ENCODE peak calls at places on chromosomes 4 and X, in seven cellular contexts. One of them, this sample, is unnamed.

GRCh38 chr4:142473218-142473959 is 372.7 kb downstream of the INPP4B start:
- DNase-seq in amniotic stem cell: no peak
- DNase-seq in NCI-H2029 treated with DMSO at 0.1 percent for 48 hours: peak
- DNase-seq in germinal center: no peak
- DNase-seq in T-helper 2 cell: no peak
- DNase-seq in hippocampal formation: no peak
- DNase-seq in MM.1S: no peak
- DNase-seq in this sample: no peak

GRCh38 chr4:57094482-57095223 is 15.5 kb downstream of the IGFBP7 start:
- DNase-seq in amniotic stem cell: peak
- DNase-seq in NCI-H2029 treated with DMSO at 0.1 percent for 48 hours: no peak
- DNase-seq in germinal center: no peak
- DNase-seq in T-helper 2 cell: no peak
- DNase-seq in hippocampal formation: no peak
- DNase-seq in MM.1S: no peak
- DNase-seq in this sample: no peak

GRCh38 chrX:46687619-46688018 is 71.3 kb downstream of the SLC9A7 start:
- DNase-seq in amniotic stem cell: no peak
- DNase-seq in NCI-H2029 treated with DMSO at 0.1 percent for 48 hours: no peak
- DNase-seq in germinal center: no peak
- DNase-seq in T-helper 2 cell: no peak
- DNase-seq in hippocampal formation: no peak
- DNase-seq in MM.1S: no peak
- DNase-seq in this sample: no peak

GRCh38 chrX:76029385-76029784 is 143.5 kb upstream of the PBDC1 start:
- DNase-seq in amniotic stem cell: no peak
- DNase-seq in NCI-H2029 treated with DMSO at 0.1 percent for 48 hours: no peak
- DNase-seq in germinal center: no peak
- DNase-seq in T-helper 2 cell: no peak
- DNase-seq in hippocampal formation: no peak
- DNase-seq in MM.1S: no peak
- DNase-seq in this sample: peak

GRCh38 chrX:102832661-102833060 is 104.4 kb upstream of the RAB40AL start:
- DNase-seq in amniotic stem cell: peak
- DNase-seq in NCI-H2029 treated with DMSO at 0.1 percent for 48 hours: no peak
- DNase-seq in germinal center: no peak
- DNase-seq in T-helper 2 cell: no peak
- DNase-seq in hippocampal formation: no peak
- DNase-seq in MM.1S: no peak
- DNase-seq in this sample: peak

GRCh38 chrX:80246273-80246672 is 174.0 kb upstream of the TENT5D start:
- DNase-seq in amniotic stem cell: no peak
- DNase-seq in NCI-H2029 treated with DMSO at 0.1 percent for 48 hours: no peak
- DNase-seq in germinal center: no peak
- DNase-seq in T-helper 2 cell: no peak
- DNase-seq in hippocampal formation: no peak
- DNase-seq in MM.1S: no peak
- DNase-seq in this sample: no peak

GRCh38 chr4:133389029-133389428 is 239.9 kb downstream of the PCDH10 start:
- DNase-seq in amniotic stem cell: no peak
- DNase-seq in NCI-H2029 treated with DMSO at 0.1 percent for 48 hours: no peak
- DNase-seq in germinal center: no peak
- DNase-seq in T-helper 2 cell: no peak
- DNase-seq in hippocampal formation: no peak
- DNase-seq in MM.1S: no peak
- DNase-seq in this sample: no peak

GRCh38 chrX:154729439-154729838 is 21.4 kb downstream of the GAB3 start:
- DNase-seq in amniotic stem cell: no peak
- DNase-seq in NCI-H2029 treated with DMSO at 0.1 percent for 48 hours: no peak
- DNase-seq in germinal center: no peak
- DNase-seq in T-helper 2 cell: no peak
- DNase-seq in hippocampal formation: no peak
- DNase-seq in MM.1S: no peak
- DNase-seq in this sample: no peak

GRCh38 chr4:131638776-131639175 is 1510.3 kb upstream of the PCDH10 start:
- DNase-seq in amniotic stem cell: no peak
- DNase-seq in NCI-H2029 treated with DMSO at 0.1 percent for 48 hours: no peak
- DNase-seq in germinal center: no peak
- DNase-seq in T-helper 2 cell: no peak
- DNase-seq in hippocampal formation: no peak
- DNase-seq in MM.1S: no peak
- DNase-seq in this sample: no peak

GRCh38 chrX:149275836-149276235 is 229.3 kb downstream of the IDS start:
- DNase-seq in amniotic stem cell: no peak
- DNase-seq in NCI-H2029 treated with DMSO at 0.1 percent for 48 hours: no peak
- DNase-seq in germinal center: no peak
- DNase-seq in T-helper 2 cell: no peak
- DNase-seq in hippocampal formation: no peak
- DNase-seq in MM.1S: no peak
- DNase-seq in this sample: no peak

GRCh38 chrX:9207142-9207541 is 173.2 kb upstream of the FAM9B start:
- DNase-seq in amniotic stem cell: no peak
- DNase-seq in NCI-H2029 treated with DMSO at 0.1 percent for 48 hours: no peak
- DNase-seq in germinal center: no peak
- DNase-seq in T-helper 2 cell: no peak
- DNase-seq in hippocampal formation: no peak
- DNase-seq in MM.1S: no peak
- DNase-seq in this sample: no peak

GRCh38 chr4:31083451-31083850 is 363.3 kb downstream of the PCDH7 start:
- DNase-seq in amniotic stem cell: no peak
- DNase-seq in NCI-H2029 treated with DMSO at 0.1 percent for 48 hours: no peak
- DNase-seq in germinal center: no peak
- DNase-seq in T-helper 2 cell: no peak
- DNase-seq in hippocampal formation: no peak
- DNase-seq in MM.1S: no peak
- DNase-seq in this sample: no peak

GRCh38 chrX:64456828-64457227 is 61.6 kb upstream of the MTMR8 start:
- DNase-seq in amniotic stem cell: no peak
- DNase-seq in NCI-H2029 treated with DMSO at 0.1 percent for 48 hours: no peak
- DNase-seq in germinal center: no peak
- DNase-seq in T-helper 2 cell: no peak
- DNase-seq in hippocampal formation: no peak
- DNase-seq in MM.1S: no peak
- DNase-seq in this sample: no peak

GRCh38 chr4:41600243-41600642 is 62.3 kb downstream of the LIMCH1 start:
- DNase-seq in amniotic stem cell: no peak
- DNase-seq in NCI-H2029 treated with DMSO at 0.1 percent for 48 hours: no peak
- DNase-seq in germinal center: no peak
- DNase-seq in T-helper 2 cell: no peak
- DNase-seq in hippocampal formation: no peak
- DNase-seq in MM.1S: no peak
- DNase-seq in this sample: no peak

GRCh38 chrX:79515529-79515928 is 148.4 kb upstream of the ITM2A start:
- DNase-seq in amniotic stem cell: no peak
- DNase-seq in NCI-H2029 treated with DMSO at 0.1 percent for 48 hours: no peak
- DNase-seq in germinal center: no peak
- DNase-seq in T-helper 2 cell: no peak
- DNase-seq in hippocampal formation: no peak
- DNase-seq in MM.1S: no peak
- DNase-seq in this sample: no peak

GRCh38 chrX:105191878-105192277 is 28.6 kb downstream of the TEX13A start:
- DNase-seq in amniotic stem cell: peak
- DNase-seq in NCI-H2029 treated with DMSO at 0.1 percent for 48 hours: no peak
- DNase-seq in germinal center: no peak
- DNase-seq in T-helper 2 cell: no peak
- DNase-seq in hippocampal formation: no peak
- DNase-seq in MM.1S: peak
- DNase-seq in this sample: no peak

This sample was measured in K562.